ENCODE peak calls at places on chromosomes 6 and 20, in ten cellular contexts. T is effector memory CD4-positive, alpha-beta T cell; K is suprapubic skin; I is stomach; E is CD4-positive, alpha-beta memory T cell; S is IMR-90; O is neuronal stem cell; X is GM23248; V is aorta; C is CD4-positive, CD25-positive, alpha-beta regulatory T cell. R is an unnamed sample. For H3K4me1, the result is how much of the 10 kb centered on the place peaks cover.

GRCh38 chr6:137160763-137161162 is 12.7 kb downstream of the IL22RA2 start:
- DNase-seq in V (no peak), T (no peak), E (no peak), X (peak), O (no peak), K (no peak), S (peak), I (no peak), C (no peak), R (no peak)

GRCh38 chr6:158475344-158476302 is 84.3 kb upstream of the TMEM181 start:
- DNase-seq in X (peak), E (no peak), I (peak), K (no peak), T (no peak), C (no peak), O (no peak), S (peak), V (no peak), R (no peak)

GRCh38 chr6:79167931-79168694 is 66.4 kb downstream of the HMGN3 start:
- DNase-seq in I (no peak), X (peak), S (peak), K (no peak), E (no peak), O (no peak), T (no peak), V (no peak), C (no peak), R (no peak)

GRCh38 chr6:42978487-42978792 is 541 bp downstream of the PEX6 start:
- DNase-seq in E (no peak), O (no peak), T (no peak), I (no peak), X (peak), V (peak), K (no peak), S (no peak), C (no peak), R (no peak)

GRCh38 chr20:39986231-39986904 is 702.7 kb downstream of the MAFB start:
- DNase-seq in K (peak), V (peak), X (peak), T (no peak), O (peak), C (no peak), S (peak), E (no peak), I (no peak), R (no peak)

GRCh38 chr6:49606696-49607390 is 29.8 kb downstream of the RHAG start:
- DNase-seq in V (no peak), I (no peak), T (no peak), S (peak), E (peak), K (no peak), C (peak), X (peak), O (peak), R (no peak)

GRCh38 chr6:106611030-106611429 is 18.3 kb downstream of the RTN4IP1 start:
- DNase-seq in S (no peak), E (no peak), V (no peak), K (no peak), T (no peak), O (no peak), X (no peak), I (no peak), C (no peak), R (no peak)

GRCh38 chr6:148898360-148899005 is 151.7 kb downstream of the UST start:
- DNase-seq in T (no peak), K (no peak), I (no peak), X (no peak), S (no peak), O (no peak), V (no peak), C (no peak), E (no peak), R (no peak)

GRCh38 chr6:149766156-149766768 is 16.7 kb downstream of the PCMT1 start:
- DNase-seq in X (peak), E (no peak), I (peak), C (no peak), K (no peak), T (no peak), V (no peak), O (no peak), S (peak), R (no peak)

GRCh38 chr6:137589067-137589848 is 95.1 kb upstream of the OLIG3 start:
- DNase-seq in C (peak), I (peak), V (no peak), E (peak), K (no peak), S (peak), T (peak), O (no peak), X (peak), R (no peak)

GRCh38 chr20:1415667-1416468 is 23.0 kb upstream of the FKBP1A start:
- DNase-seq in T (no peak), O (no peak), X (peak), V (no peak), K (no peak), S (peak), E (no peak), C (no peak), I (no peak), R (peak)

GRCh38 chr6:116393430-116393829 is 22.7 kb downstream of the DSE start:
- DNase-seq in O (no peak), I (no peak), C (no peak), S (no peak), T (no peak), E (no peak), V (no peak), K (no peak), X (no peak), R (no peak)

GRCh38 chr6:2748183-2748582 is 2.5 kb downstream of the MYLK4 start:
- DNase-seq in V (no peak), C (no peak), I (no peak), K (no peak), S (no peak), X (no peak), O (no peak), T (no peak), E (no peak), R (no peak)

GRCh38 chr20:34065260-34065659 is 46.8 kb downstream of the EIF2S2 start:
- DNase-seq in O (no peak), K (no peak), T (no peak), E (no peak), C (no peak), I (no peak), S (peak), V (no peak), X (peak), R (no peak)

GRCh38 chr6:25732468-25733198 is 21.9 kb upstream of the SLC17A4 start:
- DNase-seq in X (no peak), C (no peak), E (no peak), T (no peak), S (no peak), O (no peak), V (no peak), I (no peak), K (no peak), R (no peak)

GRCh38 chr6:90098637-90099036 is 198.0 kb downstream of the BACH2 start:
- DNase-seq in I (no peak), S (no peak), K (no peak), E (no peak), T (no peak), O (no peak), V (no peak), C (no peak), X (peak), R (no peak)

GRCh38 chr20:41734506-41734945 is 116.3 kb upstream of the CHD6 start:
- DNase-seq in T (peak), E (peak), X (peak), V (no peak), O (peak), K (no peak), I (peak), C (peak), S (peak), R (no peak)

GRCh38 chr6:138593100-138593877 is 94.0 kb upstream of the NHSL1 start:
- DNase-seq in I (peak), K (no peak), C (peak), O (no peak), V (no peak), X (peak), E (peak), T (no peak), S (peak), R (no peak)

GRCh38 chr6:5138995-5139827 is 54.1 kb downstream of the PPP1R3G start:
- DNase-seq in T (no peak), O (no peak), V (no peak), X (no peak), K (no peak), I (no peak), C (no peak), E (no peak), S (no peak), R (no peak)

GRCh38 chr6:5522147-5522546 is 260.8 kb downstream of the FARS2 start:
- DNase-seq in O (no peak), S (no peak), C (no peak), E (no peak), X (no peak), I (no peak), V (no peak), T (no peak), K (no peak), R (no peak)

GRCh38 chr6:89011436-89011835 is 48.0 kb upstream of the RNGTT start:
- DNase-seq in I (no peak), K (no peak), X (no peak), E (no peak), S (no peak), V (no peak), T (no peak), C (no peak), O (no peak), R (no peak)

GRCh38 chr20:2451939-2452732 is 18.5 kb downstream of the SNRPB start:
- DNase-seq in K (no peak), V (peak), I (peak), C (peak), T (peak), X (peak), S (peak), E (peak), O (peak), R (no peak)

GRCh38 chr6:26183581-26184408 is 96.6 kb downstream of the HFE start:
- DNase-seq in T (peak), O (peak), K (no peak), C (peak), S (peak), I (peak), V (peak), E (peak), X (peak), R (peak)

GRCh38 chr6:2546941-2547716 is 203.6 kb downstream of the MYLK4 start:
- DNase-seq in S (no peak), K (no peak), I (no peak), T (no peak), V (no peak), E (no peak), O (no peak), X (no peak), C (no peak), R (no peak)

GRCh38 chr20:25389858-25390537 is 637 bp downstream of the ABHD12 start:
- DNase-seq in E (no peak), C (peak), X (peak), O (peak), I (peak), S (no peak), K (peak), T (no peak), V (peak), R (peak)

GRCh38 chr6:166786704-166787293 is 159.7 kb upstream of the RPS6KA2 start:
- DNase-seq in X (peak), I (no peak), T (no peak), V (no peak), C (peak), S (peak), K (no peak), E (peak), O (peak), R (no peak)

GRCh38 chr20:35269055-35269781 is 8.7 kb downstream of the MMP24OS start:
- DNase-seq in X (peak), I (peak), C (peak), E (peak), O (peak), V (peak), K (peak), S (peak), T (peak), R (peak)

GRCh38 chr6:109449789-109450673 is 5.5 kb downstream of the MICAL1 start:
- DNase-seq in I (no peak), E (peak), V (no peak), T (no peak), O (no peak), C (peak), X (no peak), S (no peak), K (peak), R (no peak)

GRCh38 chr6:112144145-112144926 is 56.9 kb downstream of the FAM229B start:
- DNase-seq in I (no peak), T (no peak), V (no peak), X (peak), C (no peak), S (peak), O (no peak), E (no peak), K (no peak), R (no peak)

GRCh38 chr6:167930300-167930699 is 67.2 kb upstream of the KIF25 start:
- DNase-seq in T (no peak), K (no peak), E (no peak), C (no peak), S (peak), I (no peak), V (no peak), O (no peak), X (peak), R (no peak)

GRCh38 chr6:81166770-81167169 is 585.7 kb downstream of the TENT5A start:
- DNase-seq in I (no peak), S (peak), K (no peak), V (no peak), X (peak), E (no peak), C (no peak), T (no peak), O (no peak), R (no peak)

GRCh38 chr6:129469070-129469662 is 240.8 kb downstream of the ARHGAP18 start:
- DNase-seq in S (no peak), T (no peak), O (no peak), E (no peak), C (no peak), X (peak), V (no peak), I (no peak), K (no peak), R (no peak)

GRCh38 chr6:38179300-38179699 is 359.8 kb downstream of the ZFAND3 start:
- DNase-seq in T (no peak), K (peak), S (no peak), X (no peak), V (peak), C (no peak), I (peak), O (no peak), E (no peak), R (no peak)

GRCh38 chr6:46263709-46264091 is 92.9 kb upstream of the ENPP5 start:
- DNase-seq in E (no peak), K (no peak), I (no peak), T (no peak), V (no peak), X (peak), S (peak), C (no peak), O (no peak), R (no peak)

GRCh38 chr6:28903686-28904085 is 20.1 kb downstream of the TRIM27 start:
- DNase-seq in C (no peak), O (no peak), S (no peak), K (no peak), T (no peak), E (no peak), V (no peak), X (no peak), I (no peak), R (no peak)

GRCh38 chr6:28910901-28911680 is 12.7 kb downstream of the TRIM27 start:
- DNase-seq in K (no peak), C (no peak), V (no peak), X (no peak), S (no peak), E (no peak), T (no peak), O (no peak), I (no peak), R (no peak)

GRCh38 chr6:28906674-28907073 is 17.1 kb downstream of the TRIM27 start:
- DNase-seq in X (no peak), E (no peak), T (no peak), I (no peak), V (no peak), O (no peak), C (no peak), K (no peak), S (no peak), R (no peak)

GRCh38 chr6:28907394-28907793 is 16.4 kb downstream of the TRIM27 start:
- DNase-seq in V (no peak), O (no peak), S (peak), X (peak), I (no peak), C (no peak), E (no peak), K (no peak), T (no peak), R (no peak)
- H3K4me1 ChIP-seq in V (under half), O (under half), S (under half), X (under half), I (under half), C (under half), E (under half), K (under half), T (under half), R (under half)

GRCh38 chr20:62297449-62298227 is 5.2 kb upstream of the ADRM1 start:
- DNase-seq in V (no peak), C (no peak), S (no peak), E (no peak), O (no peak), X (no peak), I (no peak), K (no peak), T (no peak), R (no peak)
- H3K27ac ChIP-seq in V (no peak), C (no peak), S (no peak), E (no peak), O (no peak), X (no peak), I (no peak), K (peak), T (no peak), R (no peak)

GRCh38 chr6:67812693-67813092 is 822.4 kb upstream of the ADGRB3 start:
- DNase-seq in E (no peak), V (no peak), T (no peak), I (no peak), S (no peak), O (no peak), X (no peak), C (no peak), K (no peak), R (no peak)
- H3K4me1 ChIP-seq in E (under half), V (under half), T (under half), I (under half), S (under half), O (under half), X (under half), C (under half), K (under half), R (under half)

GRCh38 chr6:55913213-55914195 is 38.1 kb upstream of the BMP5 start:
- DNase-seq in O (no peak), E (no peak), I (no peak), X (peak), S (peak), K (no peak), V (no peak), C (no peak), T (no peak), R (no peak)

GRCh38 chr6:55918639-55919038 is 43.2 kb upstream of the BMP5 start:
- DNase-seq in X (peak), K (no peak), V (no peak), T (no peak), S (peak), E (no peak), O (no peak), C (no peak), I (no peak), R (no peak)

GRCh38 chr6:55916188-55916587 is 40.8 kb upstream of the BMP5 start:
- DNase-seq in X (peak), O (no peak), T (no peak), E (no peak), K (no peak), C (no peak), I (no peak), S (peak), V (no peak), R (no peak)

GRCh38 chr6:55919909-55920308 is 44.5 kb upstream of the BMP5 start:
- DNase-seq in C (no peak), E (no peak), S (no peak), I (no peak), K (no peak), T (no peak), V (no peak), O (no peak), X (no peak), R (no peak)

DNA sequence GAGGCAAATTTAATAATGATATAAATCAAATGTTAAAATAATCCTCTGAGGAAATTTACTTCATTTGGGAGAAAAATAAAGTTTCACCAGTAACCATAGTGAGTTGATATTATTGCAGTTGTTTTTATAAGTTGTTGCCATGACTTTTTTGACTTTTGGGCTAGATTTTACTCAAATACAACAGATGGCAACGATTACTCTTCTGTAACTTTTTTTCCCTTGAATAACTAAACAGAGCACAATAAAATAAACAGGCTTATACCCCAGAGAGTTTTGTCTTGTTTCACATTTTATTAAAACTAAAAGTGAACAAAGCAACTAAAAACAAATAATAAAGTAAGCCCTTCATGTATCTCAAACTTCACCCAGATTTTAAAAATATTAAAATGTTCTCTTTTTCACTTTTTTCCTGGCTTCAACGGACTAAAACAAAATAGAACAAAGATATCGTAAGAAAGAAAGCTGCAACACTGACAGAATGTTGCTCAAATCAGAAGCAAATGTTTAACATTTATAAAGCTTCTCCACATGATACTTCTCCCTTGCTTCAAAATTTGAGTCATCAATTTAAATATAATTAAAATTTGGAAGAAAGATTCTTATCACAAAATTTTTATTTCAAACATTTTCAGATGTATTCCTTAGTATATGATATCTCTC is 42.5 kb upstream of the BMP5 start:
- DNase-seq in K (no peak), X (peak), E (no peak), C (no peak), I (no peak), V (no peak), O (no peak), S (peak), T (no peak), R (no peak)
- H3K27ac ChIP-seq in K (peak), X (no peak), E (no peak), C (no peak), I (no peak), V (no peak), O (no peak), S (peak), T (no peak), R (peak)

GRCh38 chr6:11714116-11714797 is 64.3 kb downstream of the ADTRP start:
- DNase-seq in X (no peak), E (peak), S (no peak), T (no peak), O (no peak), K (no peak), V (no peak), C (peak), I (no peak), R (no peak)
- H3K4me1 ChIP-seq in X (under half), E (half or more), S (under half), T (half or more), O (under half), K (under half), V (under half), C (half or more), I (under half), R (under half)

GRCh38 chr20:22055981-22056380 is 350.5 kb downstream of the PAX1 start:
- DNase-seq in K (no peak), T (no peak), O (no peak), X (no peak), C (no peak), V (no peak), I (no peak), S (no peak), E (no peak), R (no peak)

GRCh38 chr20:22060610-22061009 is 355.1 kb downstream of the PAX1 start:
- DNase-seq in I (no peak), O (no peak), T (no peak), X (no peak), K (no peak), E (no peak), C (no peak), V (no peak), S (no peak), R (no peak)

GRCh38 chr20:22063753-22064152 is 358.3 kb downstream of the PAX1 start:
- DNase-seq in C (no peak), X (no peak), I (no peak), O (no peak), K (no peak), E (no peak), T (no peak), S (no peak), V (no peak), R (no peak)

DNA sequence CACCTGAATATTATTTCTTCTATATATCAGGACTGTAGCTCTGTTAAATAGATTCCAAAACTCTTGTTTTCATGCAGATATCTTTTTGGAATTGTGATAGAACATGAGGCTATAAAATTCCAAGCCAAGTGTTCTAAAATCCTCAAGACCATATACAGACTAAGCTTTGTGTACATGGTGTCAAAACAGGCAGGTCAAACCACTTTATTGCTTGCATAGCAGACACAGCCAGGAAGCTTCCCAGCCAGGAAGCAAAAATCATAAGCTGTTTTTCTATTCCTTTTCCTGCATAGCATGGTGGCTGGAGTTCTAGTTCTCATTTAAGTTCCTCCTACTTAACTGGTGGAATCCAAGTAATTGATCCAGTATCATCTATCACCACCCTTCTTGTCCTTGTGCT is 353.3 kb downstream of the PAX1 start:
- DNase-seq in O (no peak), X (no peak), C (no peak), T (no peak), K (no peak), S (no peak), I (no peak), V (no peak), E (no peak), R (no peak)
- H3K27ac ChIP-seq in O (no peak), X (no peak), C (no peak), T (no peak), K (no peak), S (no peak), I (no peak), V (no peak), E (no peak), R (no peak)